ENCODE peak calls at places on chromosomes 16 and 17, in eight cellular contexts. C is choroid plexus epithelial cell, O is CMK, Y is iPS-NIHi11, U is ELF-1, N is GM18507, E is T-helper 1 cell, P is neuronal stem cell. Z is an unnamed sample.

GRCh38 chr17:59004338-59005111 is 102.2 kb downstream of the TRIM37 start:
- DNase-seq in C (peak; percentile 76), O (peak; percentile 35), Y (peak; percentile 64), U (peak; percentile 62), N (peak; percentile 18), E (peak; percentile 42), P (peak; percentile 71), Z (peak; percentile 44)

GRCh38 chr16:19898924-19899604 is 14.4 kb upstream of the GPRC5B start:
- DNase-seq in C (peak; percentile 80), O (peak; percentile 14), Y (peak; percentile 73), U (peak; percentile 74), N (peak; percentile 42), E (no peak), P (peak; percentile 69), Z (no peak)

GRCh38 chr16:78742501-78743283 is 643.2 kb downstream of the WWOX start:
- DNase-seq in C (no peak), O (peak; percentile 21), Y (no peak), U (no peak), N (peak; percentile 47), E (peak; percentile 69), P (no peak), Z (peak; percentile 48)

GRCh38 chr17:79982986-79983385 is 52.7 kb downstream of the TBC1D16 start:
- DNase-seq in C (no peak), O (no peak), Y (no peak), U (no peak), N (no peak), E (no peak), P (no peak), Z (peak; percentile 47)

GRCh38 chr16:396199-396598 is 800 bp upstream of the NME4 start:
- DNase-seq in C (no peak), O (no peak), Y (no peak), U (no peak), N (no peak), E (no peak), P (no peak), Z (no peak)

GRCh38 chr17:82296511-82297279 is 20.7 kb downstream of the CD7 start:
- DNase-seq in C (peak; percentile 30), O (no peak), Y (no peak), U (no peak), N (no peak), E (no peak), P (no peak), Z (peak; percentile 54)

GRCh38 chr17:43019418-43019817 is 2.8 kb downstream of the VAT1 start:
- DNase-seq in C (peak; percentile 44), O (no peak), Y (no peak), U (no peak), N (no peak), E (no peak), P (no peak), Z (no peak)

GRCh38 chr17:55286681-55287589 is 22.2 kb downstream of the HLF start:
- DNase-seq in C (peak; percentile 69), O (no peak), Y (no peak), U (no peak), N (no peak), E (no peak), P (no peak), Z (no peak)

GRCh38 chr17:63954402-63955063 is 18.2 kb downstream of the SCN4A start:
- DNase-seq in C (no peak), O (no peak), Y (no peak), U (no peak), N (no peak), E (no peak), P (no peak), Z (no peak)

GRCh38 chr17:40695874-40696472 is 7.6 kb downstream of the KRT24 start:
- DNase-seq in C (no peak), O (no peak), Y (no peak), U (no peak), N (no peak), E (no peak), P (no peak), Z (no peak)

GRCh38 chr16:62253926-62254325 is 217.7 kb upstream of the CDH8 start:
- DNase-seq in C (no peak), O (no peak), Y (no peak), U (no peak), N (no peak), E (no peak), P (no peak), Z (no peak)

GRCh38 chr17:43014946-43015519 is 7.2 kb downstream of the VAT1 start:
- DNase-seq in C (peak; percentile 26), O (no peak), Y (no peak), U (no peak), N (no peak), E (no peak), P (no peak), Z (no peak)

GRCh38 chr17:83156408-83156807 is 77.0 kb downstream of the METRNL start:
- DNase-seq in C (no peak), O (no peak), Y (no peak), U (no peak), N (no peak), E (no peak), P (no peak), Z (no peak)